ENCODE peak calls at places on chromosomes 5 and 9, in six cellular contexts. T, L, C, E, P and Q are unnamed samples.

GRCh38 chr5:128825826-128826225 is 139.5 kb upstream of the SLC27A6 start:
- DNase-seq in L (peak), T (no peak), P (no peak), E (no peak), C (no peak), Q (no peak)

GRCh38 chr9:127154390-127155191 is 32.2 kb upstream of the ANGPTL2 start:
- DNase-seq in L (peak), P (no peak), C (peak), T (no peak), E (peak), Q (peak)

GRCh38 chr5:141783599-141784296 is 94.5 kb downstream of the PCDH1 start:
- DNase-seq in T (peak), E (no peak), L (no peak), P (peak), C (no peak), Q (no peak)

GRCh38 chr9:88198346-88198807 is 60.1 kb upstream of the SPATA31C2 start:
- DNase-seq in E (no peak), P (no peak), L (peak), C (no peak), T (no peak), Q (no peak)

GRCh38 chr5:175922192-175922885 is 45.8 kb downstream of the THOC3 start:
- DNase-seq in E (no peak), L (peak), T (no peak), C (peak), P (no peak), Q (no peak)

GRCh38 chr5:133469252-133469651 is 143.1 kb downstream of the FSTL4 start:
- DNase-seq in P (no peak), E (no peak), T (no peak), L (no peak), C (no peak), Q (no peak)

GRCh38 chr5:129904102-129904666 is at the start of gene CHSY3:
- DNase-seq in P (peak), E (peak), T (peak), C (peak), L (peak), Q (peak)

GRCh38 chr5:3029396-3029795 is 277.9 kb upstream of the IRX2 start:
- DNase-seq in P (no peak), T (no peak), E (no peak), L (no peak), C (no peak), Q (no peak)

GRCh38 chr9:133341369-133342082 is 5.5 kb upstream of the SURF6 start:
- DNase-seq in P (no peak), E (no peak), L (no peak), T (no peak), C (no peak), Q (no peak)

GRCh38 chr5:29079771-29080170 is 2041.4 kb upstream of the CDH9 start:
- DNase-seq in L (no peak), E (no peak), P (no peak), C (no peak), T (no peak), Q (no peak)

GRCh38 chr9:3746296-3747275 is 220.8 kb upstream of the RFX3 start:
- DNase-seq in P (peak), C (peak), E (no peak), L (peak), T (no peak), Q (no peak)

GRCh38 chr9:81687521-81688261 is 1.7 kb downstream of the TLE1 start:
- DNase-seq in C (peak), E (no peak), L (peak), T (peak), P (no peak), Q (no peak)

GRCh38 chr9:3008091-3008490 is 164.2 kb upstream of the PUM3 start:
- DNase-seq in E (no peak), P (no peak), L (peak), T (no peak), C (no peak), Q (no peak)

GRCh38 chr9:36151306-36152210 is 15.0 kb downstream of the GLIPR2 start:
- DNase-seq in C (no peak), T (no peak), P (no peak), L (peak), E (peak), Q (no peak)

GRCh38 chr9:2874001-2874750 is 30.3 kb upstream of the PUM3 start:
- DNase-seq in P (no peak), E (no peak), L (peak), C (no peak), T (no peak), Q (no peak)

GRCh38 chr5:65737842-65738241 is 15.8 kb downstream of the NLN start:
- DNase-seq in T (no peak), P (no peak), C (no peak), E (no peak), L (no peak), Q (no peak)

GRCh38 chr9:87464110-87464991 is 33.3 kb upstream of the DAPK1 start:
- DNase-seq in T (peak), P (no peak), E (no peak), L (no peak), C (no peak), Q (no peak)

GRCh38 chr5:179964015-179964414 is 56.3 kb upstream of the TBC1D9B start:
- DNase-seq in E (no peak), T (no peak), L (no peak), C (no peak), P (no peak), Q (peak)

GRCh38 chr5:169218862-169219261 is 82.1 kb downstream of the SLIT3 start:
- DNase-seq in E (no peak), L (no peak), C (no peak), T (no peak), P (no peak), Q (no peak)

GRCh38 chr5:10528056-10528816 is 35.6 kb upstream of the ANKRD33B start:
- DNase-seq in E (no peak), C (no peak), T (peak), P (peak), L (peak), Q (no peak)

GRCh38 chr9:2017459-2018161 is 2.5 kb downstream of the SMARCA2 start:
- DNase-seq in T (peak), E (peak), C (peak), P (peak), L (peak), Q (peak)

GRCh38 chr5:103216137-103216536 is 42.4 kb upstream of the MACIR start:
- DNase-seq in E (no peak), C (no peak), P (no peak), T (no peak), L (peak), Q (no peak)

GRCh38 chr5:132005591-132005990 is 5.9 kb downstream of the ACSL6 start:
- DNase-seq in E (no peak), C (no peak), T (no peak), P (no peak), L (no peak), Q (no peak)

GRCh38 chr5:150113047-150113744 is 26.8 kb upstream of the CSF1R start:
- DNase-seq in P (no peak), C (no peak), E (no peak), T (no peak), L (peak), Q (no peak)

GRCh38 chr9:75027187-75028107 is 646 bp downstream of the CARNMT1 start:
- DNase-seq in C (peak), L (peak), E (peak), T (peak), P (no peak), Q (peak)

GRCh38 chr9:126788046-126788445 is 16.8 kb upstream of the ZBTB43 start:
- DNase-seq in E (no peak), P (no peak), L (peak), C (no peak), T (no peak), Q (no peak)

GRCh38 chr5:33281507-33281906 is 159.3 kb upstream of the TARS1 start:
- DNase-seq in P (no peak), C (no peak), E (no peak), L (peak), T (no peak), Q (no peak)

GRCh38 chr5:65867509-65868195 is 58.7 kb upstream of the ERBIN start:
- DNase-seq in L (peak), T (no peak), P (no peak), E (no peak), C (no peak), Q (no peak)

GRCh38 chr5:14900661-14901461 is 29.3 kb upstream of the ANKH start:
- DNase-seq in L (peak), T (no peak), P (no peak), C (peak), E (no peak), Q (no peak)

GRCh38 chr5:72508241-72509170 is 1.3 kb upstream of the ZNF366 start:
- DNase-seq in E (peak), P (no peak), L (no peak), C (no peak), T (no peak), Q (peak)

GRCh38 chr5:123752576-123752975 is 240.6 kb downstream of the CSNK1G3 start:
- DNase-seq in L (peak), T (no peak), E (no peak), P (no peak), C (peak), Q (peak)

GRCh38 chr5:77993799-77994318 is 217.7 kb upstream of the TBCA start:
- DNase-seq in L (no peak), E (no peak), P (no peak), C (no peak), T (peak), Q (peak)

GRCh38 chr5:67338416-67338815 is 141.8 kb upstream of the CD180 start:
- DNase-seq in E (no peak), C (no peak), T (peak), P (no peak), L (no peak), Q (no peak)

GRCh38 chr5:111198281-111198948 is 25.8 kb upstream of the CAMK4 start:
- DNase-seq in T (no peak), C (no peak), P (no peak), E (no peak), L (no peak), Q (no peak)

GRCh38 chr9:132997591-132997990 is 19.1 kb downstream of the GFI1B start:
- DNase-seq in E (no peak), T (no peak), P (no peak), C (peak), L (peak), Q (no peak)

GRCh38 chr5:128553747-128554146 is 15.7 kb upstream of the FBN2 start:
- DNase-seq in L (no peak), P (no peak), C (no peak), E (no peak), T (no peak), Q (no peak)

GRCh38 chr9:4661165-4662095 is 664 bp upstream of the PLPP6 start:
- DNase-seq in L (peak), T (no peak), C (peak), P (no peak), E (no peak), Q (no peak)